ENCODE peak calls at places on chromosomes 4 and X, in seven cellular contexts. B is A673; X is naive thymus-derived CD4-positive, alpha-beta T cell; T is neural progenitor cell; C is tibial artery; W is lower lobe of right lung; A is pancreas. V is an unnamed sample.

GRCh38 chrX:107669885-107670628 is 41.7 kb downstream of the PRPS1 start:
- DNase-seq in B (no peak), X (no peak), T (no peak), C (no peak), W (no peak), A (no peak), V (no peak)

GRCh38 chr4:98510340-98510739 is 148.1 kb downstream of the TSPAN5 start:
- DNase-seq in B (no peak), X (no peak), T (no peak), C (no peak), W (no peak), A (no peak), V (no peak)

GRCh38 chr4:11263208-11263607 is 165.5 kb downstream of the HS3ST1 start:
- DNase-seq in B (no peak), X (no peak), T (no peak), C (no peak), W (no peak), A (no peak), V (no peak)

GRCh38 chr4:160836431-160836830 is 1327.4 kb downstream of the FSTL5 start:
- DNase-seq in B (no peak), X (no peak), T (no peak), C (no peak), W (no peak), A (no peak), V (no peak)

GRCh38 chrX:153507484-153508178 is 9.8 kb upstream of the ATP2B3 start:
- DNase-seq in B (peak; percentile 83), X (peak; percentile 77), T (peak; percentile 80), C (peak; percentile 89), W (peak; percentile 86), A (peak; percentile 84), V (peak; percentile 62)

GRCh38 chr4:84855774-84856173 is 110.7 kb downstream of the WDFY3 start:
- DNase-seq in B (no peak), X (no peak), T (peak; percentile 18), C (peak; percentile 66), W (no peak), A (peak; percentile 13), V (peak; percentile 23)

GRCh38 chrX:129403974-129404669 is 119.2 kb downstream of the SMARCA1 start:
- DNase-seq in B (no peak), X (no peak), T (no peak), C (no peak), W (no peak), A (no peak), V (no peak)

GRCh38 chrX:16042980-16043379 is 80.4 kb upstream of the GRPR start:
- DNase-seq in B (no peak), X (no peak), T (no peak), C (no peak), W (no peak), A (no peak), V (no peak)

GRCh38 chr4:119099227-119099910 is 36.3 kb upstream of the MYOZ2 start:
- DNase-seq in B (no peak), X (no peak), T (no peak), C (no peak), W (no peak), A (no peak), V (no peak)

GRCh38 chr4:56613101-56613862 is 67.8 kb downstream of the HOPX start:
- DNase-seq in B (no peak), X (no peak), T (no peak), C (no peak), W (no peak), A (no peak), V (no peak)

GRCh38 chr4:52743444-52744019 is 7.7 kb downstream of the ERVMER34-1 start:
- DNase-seq in B (no peak), X (no peak), T (no peak), C (no peak), W (no peak), A (no peak), V (no peak)

GRCh38 chr4:17317526-17317925 is 194.4 kb downstream of the QDPR start:
- DNase-seq in B (no peak), X (no peak), T (no peak), C (no peak), W (no peak), A (no peak), V (no peak)

GRCh38 chrX:42755820-42756219 is 22.1 kb downstream of the PPP1R2C start:
- DNase-seq in B (peak; percentile 15), X (no peak), T (no peak), C (peak; percentile 77), W (peak; percentile 38), A (no peak), V (peak; percentile 37)

GRCh38 chr4:84403656-84404055 is 95.4 kb downstream of the NKX6-1 start:
- DNase-seq in B (no peak), X (no peak), T (no peak), C (no peak), W (no peak), A (no peak), V (no peak)

GRCh38 chr4:184899261-184900134 is 73.7 kb upstream of the ACSL1 start:
- DNase-seq in B (no peak), X (no peak), T (no peak), C (no peak), W (peak; percentile 83), A (peak; percentile 53), V (peak; percentile 73)

GRCh38 chrX:4572652-4573051 is 859.2 kb upstream of the PRKX start:
- DNase-seq in B (no peak), X (no peak), T (peak; percentile 63), C (no peak), W (no peak), A (no peak), V (no peak)

GRCh38 chr4:76639292-76639691 is 204.3 kb downstream of the SHROOM3 start:
- DNase-seq in B (no peak), X (no peak), T (no peak), C (no peak), W (no peak), A (no peak), V (no peak)

GRCh38 chrX:18616688-18617087 is 55.2 kb downstream of the RS1 start:
- DNase-seq in B (no peak), X (no peak), T (no peak), C (no peak), W (no peak), A (no peak), V (no peak)

GRCh38 chr4:38760915-38761314 is 21.9 kb downstream of the TLR10 start:
- DNase-seq in B (no peak), X (no peak), T (no peak), C (no peak), W (no peak), A (no peak), V (no peak)

GRCh38 chr4:38759077-38759789 is 23.6 kb downstream of the TLR10 start:
- DNase-seq in B (peak; percentile 62), X (peak; percentile 52), T (peak; percentile 67), C (peak; percentile 70), W (no peak), A (peak; percentile 57), V (peak; percentile 51)

GRCh38 chr4:38762560-38762959 is 20.2 kb downstream of the TLR10 start:
- DNase-seq in B (no peak), X (no peak), T (no peak), C (no peak), W (no peak), A (no peak), V (no peak)

GRCh38 chr4:38759790-38760122 is 23.0 kb downstream of the TLR10 start:
- DNase-seq in B (no peak), X (no peak), T (no peak), C (no peak), W (no peak), A (no peak), V (no peak)

GRCh38 chr4:38757945-38758344 is 24.8 kb downstream of the TLR10 start:
- DNase-seq in B (no peak), X (no peak), T (peak; percentile 15), C (no peak), W (no peak), A (peak; percentile 29), V (no peak)
- H3K4me1 ChIP-seq in B (peaks cover 4% of the 10 kb centered on the region), X (no peaks in the 10 kb centered on the region), T (no peaks in the 10 kb centered on the region), C (peaks cover 3% of the 10 kb centered on the region), W (no peaks in the 10 kb centered on the region), A (no peaks in the 10 kb centered on the region), V (no peaks in the 10 kb centered on the region)

GRCh38 chr4:2831611-2832308 is 11.9 kb upstream of the ADD1 start:
- DNase-seq in B (no peak), X (no peak), T (no peak), C (peak; percentile 50), W (peak; percentile 42), A (no peak), V (peak; percentile 47)
- H3K4me1 ChIP-seq in B (peaks cover 1% of the 10 kb centered on the region), X (peaks cover 26% of the 10 kb centered on the region), T (no peaks in the 10 kb centered on the region), C (peaks cover 1% of the 10 kb centered on the region), W (peaks cover 22% of the 10 kb centered on the region), A (no peaks in the 10 kb centered on the region), V (no peaks in the 10 kb centered on the region)

GRCh38 chr4:64643841-64644240 is 234.6 kb upstream of the TECRL start:
- DNase-seq in B (no peak), X (no peak), T (no peak), C (no peak), W (no peak), A (no peak), V (no peak)
- H3K4me1 ChIP-seq in B (no peaks in the 10 kb centered on the region), X (no peaks in the 10 kb centered on the region), T (no peaks in the 10 kb centered on the region), C (no peaks in the 10 kb centered on the region), W (no peaks in the 10 kb centered on the region), A (no peaks in the 10 kb centered on the region), V (no peaks in the 10 kb centered on the region)

GRCh38 chr4:10024303-10024702 is 3.0 kb upstream of the SLC2A9 start:
- DNase-seq in B (no peak), X (no peak), T (no peak), C (no peak), W (no peak), A (no peak), V (peak; percentile 61)
- H3K4me1 ChIP-seq in B (no peaks in the 10 kb centered on the region), X (peaks cover 6% of the 10 kb centered on the region), T (peaks cover 7% of the 10 kb centered on the region), C (peaks cover 7% of the 10 kb centered on the region), W (peaks cover 38% of the 10 kb centered on the region), A (no peaks in the 10 kb centered on the region), V (no peaks in the 10 kb centered on the region)

GRCh38 chrX:139026406-139027200 is 315.1 kb upstream of the FGF13 start:
- DNase-seq in B (peak; percentile 3), X (no peak), T (no peak), C (no peak), W (no peak), A (no peak), V (no peak)
- H3K4me1 ChIP-seq in B (peaks cover 3% of the 10 kb centered on the region), X (no peaks in the 10 kb centered on the region), T (no peaks in the 10 kb centered on the region), C (no peaks in the 10 kb centered on the region), W (no peaks in the 10 kb centered on the region), A (no peaks in the 10 kb centered on the region), V (no peaks in the 10 kb centered on the region)

V was measured in breast epithelium.